ENCODE peak calls at places on chromosomes 6 and 20, in nine cellular contexts. One of them, this sample, is unnamed.

GRCh38 chr20:25237610-25238318 is 10.1 kb upstream of the PYGB start:
- DNase-seq in PC-3: peak; percentile 100
- DNase-seq in hepatocyte: peak; percentile 77
- DNase-seq in H9: no peak
- DNase-seq in activated CD8-positive, alpha-beta T cell treated with anti-CD3 and anti-CD28 coated beads for 36 hours: peak; percentile 84
- DNase-seq in AG10803: peak; percentile 99
- DNase-seq in RWPE1: peak; percentile 98
- DNase-seq in fibroblast of villous mesenchyme: peak; percentile 99
- DNase-seq in psoas muscle: peak; percentile 70
- DNase-seq in this sample: no peak

GRCh38 chr20:39016076-39016475 is 53.9 kb downstream of the DHX35 start:
- DNase-seq in activated CD8-positive, alpha-beta T cell treated with anti-CD3 and anti-CD28 coated beads for 36 hours: no peak
- DNase-seq in H9: no peak
- DNase-seq in RWPE1: no peak
- DNase-seq in PC-3: no peak
- DNase-seq in psoas muscle: no peak
- DNase-seq in hepatocyte: no peak
- DNase-seq in fibroblast of villous mesenchyme: no peak
- DNase-seq in AG10803: no peak
- DNase-seq in this sample: no peak

GRCh38 chr6:165469483-165469882 is 160.1 kb upstream of the C6orf118 start:
- DNase-seq in AG10803: no peak
- DNase-seq in PC-3: no peak
- DNase-seq in psoas muscle: no peak
- DNase-seq in RWPE1: no peak
- DNase-seq in H9: no peak
- DNase-seq in fibroblast of villous mesenchyme: no peak
- DNase-seq in activated CD8-positive, alpha-beta T cell treated with anti-CD3 and anti-CD28 coated beads for 36 hours: no peak
- DNase-seq in hepatocyte: no peak
- DNase-seq in this sample: no peak

GRCh38 chr6:43180058-43180457 is 1.9 kb upstream of the CUL9 start:
- DNase-seq in hepatocyte: no peak
- DNase-seq in activated CD8-positive, alpha-beta T cell treated with anti-CD3 and anti-CD28 coated beads for 36 hours: no peak
- DNase-seq in psoas muscle: no peak
- DNase-seq in PC-3: no peak
- DNase-seq in AG10803: no peak
- DNase-seq in RWPE1: no peak
- DNase-seq in fibroblast of villous mesenchyme: no peak
- DNase-seq in H9: no peak
- DNase-seq in this sample: no peak

GRCh38 chr6:126285871-126286270 is 54.0 kb upstream of the CENPW start:
- DNase-seq in AG10803: no peak
- DNase-seq in activated CD8-positive, alpha-beta T cell treated with anti-CD3 and anti-CD28 coated beads for 36 hours: no peak
- DNase-seq in PC-3: no peak
- DNase-seq in fibroblast of villous mesenchyme: no peak
- DNase-seq in H9: no peak
- DNase-seq in RWPE1: no peak
- DNase-seq in psoas muscle: no peak
- DNase-seq in hepatocyte: no peak
- DNase-seq in this sample: no peak

GRCh38 chr6:56370127-56370540 is 122.8 kb upstream of the COL21A1 start:
- DNase-seq in activated CD8-positive, alpha-beta T cell treated with anti-CD3 and anti-CD28 coated beads for 36 hours: no peak
- DNase-seq in psoas muscle: peak; percentile 63
- DNase-seq in RWPE1: peak; percentile 77
- DNase-seq in fibroblast of villous mesenchyme: peak; percentile 69
- DNase-seq in hepatocyte: peak; percentile 85
- DNase-seq in H9: peak; percentile 71
- DNase-seq in PC-3: peak; percentile 94
- DNase-seq in AG10803: peak; percentile 66
- DNase-seq in this sample: no peak

GRCh38 chr6:134342211-134342610 is 24.3 kb upstream of the SGK1 start:
- DNase-seq in fibroblast of villous mesenchyme: no peak
- DNase-seq in PC-3: no peak
- DNase-seq in RWPE1: no peak
- DNase-seq in H9: no peak
- DNase-seq in psoas muscle: peak; percentile 69
- DNase-seq in hepatocyte: no peak
- DNase-seq in AG10803: no peak
- DNase-seq in activated CD8-positive, alpha-beta T cell treated with anti-CD3 and anti-CD28 coated beads for 36 hours: no peak
- DNase-seq in this sample: no peak

GRCh38 chr6:291148-291696 is 1.1 kb upstream of the DUSP22 start:
- DNase-seq in PC-3: peak; percentile 53
- DNase-seq in fibroblast of villous mesenchyme: peak; percentile 23
- DNase-seq in RWPE1: peak; percentile 59
- DNase-seq in activated CD8-positive, alpha-beta T cell treated with anti-CD3 and anti-CD28 coated beads for 36 hours: peak; percentile 48
- DNase-seq in psoas muscle: no peak
- DNase-seq in H9: no peak
- DNase-seq in AG10803: no peak
- DNase-seq in hepatocyte: peak; percentile 57
- DNase-seq in this sample: peak; percentile 50

GRCh38 chr20:18031050-18031449 is 26.7 kb downstream of the OVOL2 start:
- DNase-seq in AG10803: no peak
- DNase-seq in RWPE1: no peak
- DNase-seq in activated CD8-positive, alpha-beta T cell treated with anti-CD3 and anti-CD28 coated beads for 36 hours: no peak
- DNase-seq in fibroblast of villous mesenchyme: no peak
- DNase-seq in H9: no peak
- DNase-seq in psoas muscle: no peak
- DNase-seq in hepatocyte: no peak
- DNase-seq in PC-3: no peak
- DNase-seq in this sample: no peak

GRCh38 chr20:57993738-57994431 is 234.6 kb downstream of the ANKRD60 start:
- DNase-seq in activated CD8-positive, alpha-beta T cell treated with anti-CD3 and anti-CD28 coated beads for 36 hours: no peak
- DNase-seq in psoas muscle: no peak
- DNase-seq in H9: no peak
- DNase-seq in PC-3: peak; percentile 76
- DNase-seq in fibroblast of villous mesenchyme: no peak
- DNase-seq in hepatocyte: no peak
- DNase-seq in RWPE1: no peak
- DNase-seq in AG10803: peak; percentile 26
- DNase-seq in this sample: no peak

GRCh38 chr20:54160269-54161007 is 13.3 kb downstream of the CYP24A1 start:
- DNase-seq in fibroblast of villous mesenchyme: no peak
- DNase-seq in H9: no peak
- DNase-seq in RWPE1: no peak
- DNase-seq in psoas muscle: no peak
- DNase-seq in activated CD8-positive, alpha-beta T cell treated with anti-CD3 and anti-CD28 coated beads for 36 hours: no peak
- DNase-seq in hepatocyte: no peak
- DNase-seq in AG10803: no peak
- DNase-seq in PC-3: no peak
- DNase-seq in this sample: no peak

GRCh38 chr6:46799657-46800056 is 6.5 kb downstream of the MEP1A start:
- DNase-seq in PC-3: peak; percentile 50
- DNase-seq in hepatocyte: no peak
- DNase-seq in fibroblast of villous mesenchyme: no peak
- DNase-seq in activated CD8-positive, alpha-beta T cell treated with anti-CD3 and anti-CD28 coated beads for 36 hours: no peak
- DNase-seq in psoas muscle: no peak
- DNase-seq in H9: no peak
- DNase-seq in RWPE1: no peak
- DNase-seq in AG10803: no peak
- DNase-seq in this sample: no peak

GRCh38 chr6:135586844-135587243 is 89.3 kb upstream of the AHI1 start:
- DNase-seq in RWPE1: no peak
- DNase-seq in psoas muscle: no peak
- DNase-seq in PC-3: peak; percentile 6
- DNase-seq in H9: no peak
- DNase-seq in AG10803: no peak
- DNase-seq in hepatocyte: no peak
- DNase-seq in activated CD8-positive, alpha-beta T cell treated with anti-CD3 and anti-CD28 coated beads for 36 hours: peak; percentile 72
- DNase-seq in fibroblast of villous mesenchyme: peak; percentile 67
- DNase-seq in this sample: no peak

DNA sequence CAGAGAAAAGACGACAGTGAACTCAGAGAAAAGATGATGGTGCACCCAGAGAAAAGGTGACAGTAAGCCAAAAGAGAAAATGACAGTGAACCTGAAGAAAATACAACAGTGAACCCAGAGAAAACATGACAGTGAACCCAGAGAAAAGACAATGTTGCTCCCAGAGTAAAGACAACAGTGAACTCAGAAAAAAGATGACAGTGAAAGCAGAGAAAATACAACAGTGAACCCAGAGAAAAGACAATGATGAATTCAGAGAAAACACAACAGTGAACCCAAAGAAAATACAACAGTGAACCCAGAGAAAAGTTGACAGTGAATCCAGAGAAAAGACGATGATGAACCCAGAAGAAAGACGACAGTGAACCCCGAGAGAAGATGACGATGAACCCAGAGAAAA is 140.5 kb upstream of the MAP3K4 start:
- DNase-seq in hepatocyte: no peak
- DNase-seq in activated CD8-positive, alpha-beta T cell treated with anti-CD3 and anti-CD28 coated beads for 36 hours: no peak
- DNase-seq in PC-3: no peak
- DNase-seq in AG10803: no peak
- DNase-seq in RWPE1: no peak
- DNase-seq in fibroblast of villous mesenchyme: no peak
- DNase-seq in H9: no peak
- DNase-seq in psoas muscle: no peak
- DNase-seq in this sample: no peak
- TF ChIP-seq CTCF in hepatocyte: no peak
- TF ChIP-seq CTCF in activated CD8-positive, alpha-beta T cell treated with anti-CD3 and anti-CD28 coated beads for 36 hours: no peak
- TF ChIP-seq CTCF in PC-3: no peak
- TF ChIP-seq CTCF in AG10803: no peak
- TF ChIP-seq CTCF in RWPE1: no peak
- TF ChIP-seq CTCF in fibroblast of villous mesenchyme: no peak
- TF ChIP-seq CTCF in H9: no peak
- TF ChIP-seq CTCF in psoas muscle: no peak
- TF ChIP-seq CTCF in this sample: no peak

DNA sequence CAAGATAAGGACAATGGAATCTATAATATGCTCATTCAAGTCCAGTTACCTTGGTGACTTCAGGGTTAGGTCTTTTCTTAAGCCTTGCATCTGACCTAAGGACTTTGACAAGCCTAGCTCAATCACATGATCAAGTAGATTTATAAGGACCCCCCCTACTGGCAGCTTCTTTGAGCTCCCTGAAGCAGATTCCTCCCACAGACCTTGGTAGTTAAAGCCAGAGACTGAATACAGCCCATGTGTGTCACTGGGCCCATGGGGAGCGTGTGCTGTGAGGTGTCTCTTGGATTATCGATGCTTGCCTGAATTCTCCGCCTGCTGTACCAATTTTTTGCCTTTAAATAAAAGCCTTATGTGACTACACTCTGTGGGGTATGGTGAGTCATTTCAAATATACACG is 372.7 kb upstream of the RGS17 start:
- DNase-seq in PC-3: peak; percentile 12
- DNase-seq in RWPE1: no peak
- DNase-seq in AG10803: no peak
- DNase-seq in fibroblast of villous mesenchyme: no peak
- DNase-seq in hepatocyte: no peak
- DNase-seq in H9: peak; percentile 56
- DNase-seq in activated CD8-positive, alpha-beta T cell treated with anti-CD3 and anti-CD28 coated beads for 36 hours: peak; percentile 5
- DNase-seq in psoas muscle: no peak
- DNase-seq in this sample: no peak
- TF ChIP-seq CTCF in PC-3: peak; percentile 37
- TF ChIP-seq CTCF in RWPE1: no peak
- TF ChIP-seq CTCF in AG10803: no peak
- TF ChIP-seq CTCF in fibroblast of villous mesenchyme: no peak
- TF ChIP-seq CTCF in hepatocyte: no peak
- TF ChIP-seq CTCF in H9: peak; percentile 62
- TF ChIP-seq CTCF in activated CD8-positive, alpha-beta T cell treated with anti-CD3 and anti-CD28 coated beads for 36 hours: no peak
- TF ChIP-seq CTCF in psoas muscle: no peak
- TF ChIP-seq CTCF in this sample: no peak

GRCh38 chr20:61191096-61191495 is 61.0 kb upstream of the CDH4 start:
- DNase-seq in RWPE1: no peak
- DNase-seq in hepatocyte: peak; percentile 28
- DNase-seq in PC-3: no peak
- DNase-seq in psoas muscle: no peak
- DNase-seq in H9: peak; percentile 41
- DNase-seq in AG10803: no peak
- DNase-seq in activated CD8-positive, alpha-beta T cell treated with anti-CD3 and anti-CD28 coated beads for 36 hours: no peak
- DNase-seq in fibroblast of villous mesenchyme: no peak
- DNase-seq in this sample: no peak

GRCh38 chr20:61189534-61189933 is 62.5 kb upstream of the CDH4 start:
- DNase-seq in psoas muscle: no peak
- DNase-seq in RWPE1: no peak
- DNase-seq in H9: no peak
- DNase-seq in PC-3: no peak
- DNase-seq in fibroblast of villous mesenchyme: no peak
- DNase-seq in activated CD8-positive, alpha-beta T cell treated with anti-CD3 and anti-CD28 coated beads for 36 hours: no peak
- DNase-seq in hepatocyte: no peak
- DNase-seq in AG10803: no peak
- DNase-seq in this sample: no peak

GRCh38 chr20:61192254-61192950 is 59.7 kb upstream of the CDH4 start:
- DNase-seq in activated CD8-positive, alpha-beta T cell treated with anti-CD3 and anti-CD28 coated beads for 36 hours: no peak
- DNase-seq in hepatocyte: no peak
- DNase-seq in RWPE1: no peak
- DNase-seq in AG10803: no peak
- DNase-seq in fibroblast of villous mesenchyme: no peak
- DNase-seq in PC-3: no peak
- DNase-seq in H9: no peak
- DNase-seq in psoas muscle: no peak
- DNase-seq in this sample: no peak

GRCh38 chr20:61193164-61193563 is 58.9 kb upstream of the CDH4 start:
- DNase-seq in fibroblast of villous mesenchyme: no peak
- DNase-seq in activated CD8-positive, alpha-beta T cell treated with anti-CD3 and anti-CD28 coated beads for 36 hours: no peak
- DNase-seq in H9: peak; percentile 58
- DNase-seq in PC-3: no peak
- DNase-seq in RWPE1: no peak
- DNase-seq in AG10803: no peak
- DNase-seq in psoas muscle: no peak
- DNase-seq in hepatocyte: no peak
- DNase-seq in this sample: no peak
- TF ChIP-seq CTCF in fibroblast of villous mesenchyme: no peak
- TF ChIP-seq CTCF in activated CD8-positive, alpha-beta T cell treated with anti-CD3 and anti-CD28 coated beads for 36 hours: no peak
- TF ChIP-seq CTCF in H9: no peak
- TF ChIP-seq CTCF in PC-3: no peak
- TF ChIP-seq CTCF in RWPE1: no peak
- TF ChIP-seq CTCF in AG10803: no peak
- TF ChIP-seq CTCF in psoas muscle: no peak
- TF ChIP-seq CTCF in hepatocyte: no peak
- TF ChIP-seq CTCF in this sample: no peak

DNA sequence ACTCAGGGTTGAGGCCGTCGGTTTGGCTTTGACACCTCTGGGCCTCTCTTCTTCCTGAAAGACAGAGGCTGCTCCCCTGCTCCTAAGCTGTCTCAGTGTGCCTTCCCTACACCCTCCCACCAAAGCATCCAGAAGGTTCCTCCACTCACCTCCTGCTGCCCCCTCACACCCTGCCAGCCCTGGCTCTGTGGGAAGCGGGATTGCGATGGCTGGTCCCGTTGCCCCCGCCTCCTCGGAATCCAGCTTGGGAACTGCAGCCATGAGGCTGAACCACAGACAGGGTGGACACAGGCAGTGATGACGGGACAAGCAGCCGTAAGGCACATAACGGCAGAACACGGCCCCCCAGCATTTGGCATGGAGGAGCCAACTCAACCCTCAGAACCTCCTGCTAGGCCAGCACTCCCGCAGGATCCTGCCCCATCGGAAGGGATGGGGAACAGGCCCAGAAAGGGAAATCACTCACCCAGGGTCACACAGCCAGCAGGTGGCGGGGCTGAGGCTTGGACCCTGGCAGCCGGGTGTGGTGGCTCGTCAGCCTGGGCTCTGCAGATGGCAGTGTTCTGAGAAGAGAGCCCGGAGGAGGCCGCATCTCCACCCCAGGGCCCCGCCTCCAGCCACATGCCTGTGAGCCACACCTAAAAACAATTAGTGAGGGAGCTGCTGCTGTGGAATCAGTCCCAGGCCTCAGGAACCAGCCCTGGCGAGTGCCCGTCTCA is 139.6 kb downstream of the PHACTR3 start:
- DNase-seq in fibroblast of villous mesenchyme: no peak
- DNase-seq in hepatocyte: no peak
- DNase-seq in AG10803: peak; percentile 22
- DNase-seq in psoas muscle: no peak
- DNase-seq in activated CD8-positive, alpha-beta T cell treated with anti-CD3 and anti-CD28 coated beads for 36 hours: no peak
- DNase-seq in RWPE1: peak; percentile 48
- DNase-seq in PC-3: peak; percentile 27
- DNase-seq in H9: peak; percentile 83
- DNase-seq in this sample: no peak
- TF ChIP-seq CTCF in fibroblast of villous mesenchyme: no peak
- TF ChIP-seq CTCF in hepatocyte: no peak
- TF ChIP-seq CTCF in AG10803: peak; percentile 7
- TF ChIP-seq CTCF in psoas muscle: no peak
- TF ChIP-seq CTCF in activated CD8-positive, alpha-beta T cell treated with anti-CD3 and anti-CD28 coated beads for 36 hours: no peak
- TF ChIP-seq CTCF in RWPE1: no peak
- TF ChIP-seq CTCF in PC-3: peak; percentile 46
- TF ChIP-seq CTCF in H9: peak; percentile 40
- TF ChIP-seq CTCF in this sample: no peak

This sample was measured in GM13976.